ENCODE peak calls at places on chromosome 1, in ten cellular contexts. One of them, this sample, is unnamed.

GRCh38 chr1:15053091-15053657 is 100.4 kb upstream of the TMEM51 start:
- DNase-seq in IMR-90: no peak
- DNase-seq in tibial nerve: no peak
- DNase-seq in endothelial cell of umbilical vein: no peak
- DNase-seq in H54: no peak
- DNase-seq in GM12878: no peak
- DNase-seq in body of pancreas: no peak
- DNase-seq in Peyer's patch: no peak
- DNase-seq in ovary: no peak
- DNase-seq in lower leg skin: no peak
- DNase-seq in this sample: no peak

GRCh38 chr1:25677193-25677773 is 60.7 kb downstream of the MAN1C1 start:
- DNase-seq in IMR-90: no peak
- DNase-seq in tibial nerve: no peak
- DNase-seq in endothelial cell of umbilical vein: no peak
- DNase-seq in H54: no peak
- DNase-seq in GM12878: no peak
- DNase-seq in body of pancreas: no peak
- DNase-seq in Peyer's patch: no peak
- DNase-seq in ovary: no peak
- DNase-seq in lower leg skin: no peak
- DNase-seq in this sample: no peak

GRCh38 chr1:117612517-117613248 is 6.8 kb downstream of the TENT5C start:
- DNase-seq in IMR-90: peak; percentile 88
- DNase-seq in tibial nerve: no peak
- DNase-seq in endothelial cell of umbilical vein: no peak
- DNase-seq in H54: no peak
- DNase-seq in GM12878: no peak
- DNase-seq in body of pancreas: no peak
- DNase-seq in Peyer's patch: no peak
- DNase-seq in ovary: no peak
- DNase-seq in lower leg skin: no peak
- DNase-seq in this sample: no peak

GRCh38 chr1:183030053-183030452 is 6.8 kb downstream of the LAMC1 start:
- DNase-seq in IMR-90: no peak
- DNase-seq in tibial nerve: no peak
- DNase-seq in endothelial cell of umbilical vein: no peak
- DNase-seq in H54: no peak
- DNase-seq in GM12878: no peak
- DNase-seq in body of pancreas: no peak
- DNase-seq in Peyer's patch: no peak
- DNase-seq in ovary: no peak
- DNase-seq in lower leg skin: no peak
- DNase-seq in this sample: no peak

GRCh38 chr1:99648107-99648506 is 2.2 kb downstream of the PALMD start:
- DNase-seq in IMR-90: no peak
- DNase-seq in tibial nerve: no peak
- DNase-seq in endothelial cell of umbilical vein: peak; percentile 95
- DNase-seq in H54: no peak
- DNase-seq in GM12878: no peak
- DNase-seq in body of pancreas: no peak
- DNase-seq in Peyer's patch: no peak
- DNase-seq in ovary: no peak
- DNase-seq in lower leg skin: peak; percentile 53
- DNase-seq in this sample: peak; percentile 76

GRCh38 chr1:118300808-118301207 is 115.8 kb upstream of the SPAG17 start:
- DNase-seq in IMR-90: no peak
- DNase-seq in tibial nerve: no peak
- DNase-seq in endothelial cell of umbilical vein: no peak
- DNase-seq in H54: no peak
- DNase-seq in GM12878: no peak
- DNase-seq in body of pancreas: no peak
- DNase-seq in Peyer's patch: no peak
- DNase-seq in ovary: no peak
- DNase-seq in lower leg skin: no peak
- DNase-seq in this sample: peak; percentile 80

GRCh38 chr1:45442272-45442671 is 48.7 kb downstream of the TESK2 start:
- DNase-seq in IMR-90: peak; percentile 85
- DNase-seq in tibial nerve: no peak
- DNase-seq in endothelial cell of umbilical vein: peak; percentile 65
- DNase-seq in H54: peak; percentile 8
- DNase-seq in GM12878: no peak
- DNase-seq in body of pancreas: no peak
- DNase-seq in Peyer's patch: no peak
- DNase-seq in ovary: no peak
- DNase-seq in lower leg skin: no peak
- DNase-seq in this sample: no peak

GRCh38 chr1:203553501-203553900 is 59.5 kb downstream of the OPTC start:
- DNase-seq in IMR-90: no peak
- DNase-seq in tibial nerve: no peak
- DNase-seq in endothelial cell of umbilical vein: no peak
- DNase-seq in H54: no peak
- DNase-seq in GM12878: no peak
- DNase-seq in body of pancreas: no peak
- DNase-seq in Peyer's patch: no peak
- DNase-seq in ovary: no peak
- DNase-seq in lower leg skin: no peak
- DNase-seq in this sample: no peak

GRCh38 chr1:46719689-46720088 is 775 bp upstream of the EFCAB14 start:
- DNase-seq in IMR-90: no peak
- DNase-seq in tibial nerve: no peak
- DNase-seq in endothelial cell of umbilical vein: peak; percentile 40
- DNase-seq in H54: no peak
- DNase-seq in GM12878: no peak
- DNase-seq in body of pancreas: peak; percentile 24
- DNase-seq in Peyer's patch: peak; percentile 62
- DNase-seq in ovary: no peak
- DNase-seq in lower leg skin: no peak
- DNase-seq in this sample: no peak
- TF ChIP-seq POLR2A in IMR-90: no peak
- TF ChIP-seq POLR2A in tibial nerve: no peak
- TF ChIP-seq POLR2A in endothelial cell of umbilical vein: no peak
- TF ChIP-seq POLR2A in H54: no peak
- TF ChIP-seq POLR2A in GM12878: no peak
- TF ChIP-seq POLR2A in body of pancreas: no peak
- TF ChIP-seq POLR2A in Peyer's patch: no peak
- TF ChIP-seq POLR2A in ovary: no peak
- TF ChIP-seq POLR2A in lower leg skin: no peak
- TF ChIP-seq POLR2A in this sample: no peak

GRCh38 chr1:52659851-52660596 is 27.1 kb downstream of the SHISAL2A start:
- DNase-seq in IMR-90: no peak
- DNase-seq in tibial nerve: no peak
- DNase-seq in endothelial cell of umbilical vein: no peak
- DNase-seq in H54: no peak
- DNase-seq in GM12878: no peak
- DNase-seq in body of pancreas: no peak
- DNase-seq in Peyer's patch: no peak
- DNase-seq in ovary: no peak
- DNase-seq in lower leg skin: no peak
- DNase-seq in this sample: no peak

GRCh38 chr1:52659356-52659755 is 26.4 kb downstream of the SHISAL2A start:
- DNase-seq in IMR-90: no peak
- DNase-seq in tibial nerve: no peak
- DNase-seq in endothelial cell of umbilical vein: no peak
- DNase-seq in H54: no peak
- DNase-seq in GM12878: peak; percentile 38
- DNase-seq in body of pancreas: no peak
- DNase-seq in Peyer's patch: no peak
- DNase-seq in ovary: no peak
- DNase-seq in lower leg skin: no peak
- DNase-seq in this sample: no peak

GRCh38 chr1:52658795-52659194 is 25.8 kb downstream of the SHISAL2A start:
- DNase-seq in IMR-90: no peak
- DNase-seq in tibial nerve: no peak
- DNase-seq in endothelial cell of umbilical vein: no peak
- DNase-seq in H54: no peak
- DNase-seq in GM12878: no peak
- DNase-seq in body of pancreas: no peak
- DNase-seq in Peyer's patch: no peak
- DNase-seq in ovary: no peak
- DNase-seq in lower leg skin: no peak
- DNase-seq in this sample: peak; percentile 88

GRCh38 chr1:52662645-52663313 is 29.8 kb downstream of the SHISAL2A start:
- DNase-seq in IMR-90: peak; percentile 52
- DNase-seq in tibial nerve: no peak
- DNase-seq in endothelial cell of umbilical vein: peak; percentile 27
- DNase-seq in H54: peak; percentile 43
- DNase-seq in GM12878: no peak
- DNase-seq in body of pancreas: no peak
- DNase-seq in Peyer's patch: no peak
- DNase-seq in ovary: no peak
- DNase-seq in lower leg skin: no peak
- DNase-seq in this sample: no peak

DNA sequence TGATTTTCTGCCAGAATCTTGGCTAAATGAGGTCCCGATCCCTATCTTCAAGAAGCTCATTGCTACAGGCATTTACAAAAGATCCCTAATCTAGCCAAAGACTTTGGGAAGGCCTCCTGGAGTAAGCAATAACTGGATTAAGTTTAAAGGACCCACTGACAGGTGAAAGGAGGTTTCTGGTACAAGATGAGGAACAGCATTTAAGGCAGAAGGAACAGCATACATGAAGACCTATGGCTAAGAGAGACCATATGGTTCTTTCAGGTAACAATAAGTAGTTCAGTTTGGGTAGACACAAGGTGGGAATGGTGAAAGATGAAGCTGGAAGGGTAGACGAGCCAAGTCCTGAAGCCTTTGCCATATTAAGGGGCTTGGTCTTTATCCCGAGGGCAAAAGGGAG is 27.8 kb downstream of the SHISAL2A start:
- DNase-seq in IMR-90: no peak
- DNase-seq in tibial nerve: no peak
- DNase-seq in endothelial cell of umbilical vein: no peak
- DNase-seq in H54: no peak
- DNase-seq in GM12878: no peak
- DNase-seq in body of pancreas: no peak
- DNase-seq in Peyer's patch: no peak
- DNase-seq in ovary: no peak
- DNase-seq in lower leg skin: no peak
- DNase-seq in this sample: no peak
- TF ChIP-seq POLR2A in IMR-90: no peak
- TF ChIP-seq POLR2A in tibial nerve: no peak
- TF ChIP-seq POLR2A in endothelial cell of umbilical vein: no peak
- TF ChIP-seq POLR2A in H54: no peak
- TF ChIP-seq POLR2A in GM12878: no peak
- TF ChIP-seq POLR2A in body of pancreas: no peak
- TF ChIP-seq POLR2A in Peyer's patch: no peak
- TF ChIP-seq POLR2A in ovary: no peak
- TF ChIP-seq POLR2A in lower leg skin: no peak
- TF ChIP-seq POLR2A in this sample: no peak

GRCh38 chr1:58546520-58547308 is at the start of gene OMA1:
- DNase-seq in IMR-90: peak; percentile 98
- DNase-seq in tibial nerve: peak; percentile 92
- DNase-seq in endothelial cell of umbilical vein: peak; percentile 99
- DNase-seq in H54: peak; percentile 92
- DNase-seq in GM12878: peak; percentile 83
- DNase-seq in body of pancreas: peak; percentile 98
- DNase-seq in Peyer's patch: peak; percentile 98
- DNase-seq in ovary: peak; percentile 97
- DNase-seq in lower leg skin: peak; percentile 96
- DNase-seq in this sample: peak; percentile 93
- TF ChIP-seq POLR2A in IMR-90: peak; percentile 88
- TF ChIP-seq POLR2A in tibial nerve: peak; percentile 71
- TF ChIP-seq POLR2A in endothelial cell of umbilical vein: peak; percentile 76
- TF ChIP-seq POLR2A in H54: peak; percentile 86
- TF ChIP-seq POLR2A in GM12878: peak; percentile 98
- TF ChIP-seq POLR2A in body of pancreas: peak; percentile 94
- TF ChIP-seq POLR2A in Peyer's patch: peak; percentile 93
- TF ChIP-seq POLR2A in ovary: peak; percentile 89
- TF ChIP-seq POLR2A in lower leg skin: no peak
- TF ChIP-seq POLR2A in this sample: peak; percentile 78

DNA sequence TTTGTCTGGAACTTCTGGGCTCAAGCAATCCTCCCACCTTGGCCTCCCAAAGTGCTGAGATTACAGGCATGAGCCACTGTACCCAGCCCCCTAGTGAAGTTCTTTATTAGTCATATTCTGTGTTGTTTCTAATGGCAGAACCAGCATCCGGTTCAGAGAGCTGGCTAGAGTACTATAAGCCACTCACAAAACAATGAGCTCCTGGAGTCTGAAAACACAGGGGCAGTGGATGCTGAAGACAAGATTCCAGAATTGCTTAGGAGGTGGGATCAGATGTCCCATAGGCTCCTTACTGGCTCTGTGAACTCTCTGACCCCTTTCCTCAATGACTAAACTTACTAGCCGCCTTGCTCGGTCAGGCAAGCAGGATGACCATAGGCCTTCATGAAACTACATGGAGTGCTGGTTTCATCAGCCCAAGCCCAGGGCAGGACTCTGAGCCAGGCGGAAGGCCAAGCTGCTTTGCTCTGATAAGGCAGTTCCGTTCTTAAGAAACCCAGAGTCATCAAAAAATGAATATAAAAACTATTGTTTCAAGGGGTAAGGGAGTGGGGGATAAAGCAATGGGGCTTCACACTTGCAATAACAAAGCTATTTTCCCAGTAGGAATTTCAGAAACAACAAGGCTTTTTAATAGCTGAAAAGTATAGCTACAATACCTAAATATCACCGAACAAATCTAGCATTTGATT is 8.1 kb downstream of the MTHFR start:
- DNase-seq in IMR-90: peak; percentile 51
- DNase-seq in tibial nerve: peak; percentile 53
- DNase-seq in endothelial cell of umbilical vein: peak; percentile 99
- DNase-seq in H54: no peak
- DNase-seq in GM12878: no peak
- DNase-seq in body of pancreas: no peak
- DNase-seq in Peyer's patch: no peak
- DNase-seq in ovary: peak; percentile 85
- DNase-seq in lower leg skin: no peak
- DNase-seq in this sample: no peak
- TF ChIP-seq POLR2A in IMR-90: no peak
- TF ChIP-seq POLR2A in tibial nerve: no peak
- TF ChIP-seq POLR2A in endothelial cell of umbilical vein: no peak
- TF ChIP-seq POLR2A in H54: no peak
- TF ChIP-seq POLR2A in GM12878: no peak
- TF ChIP-seq POLR2A in body of pancreas: no peak
- TF ChIP-seq POLR2A in Peyer's patch: no peak
- TF ChIP-seq POLR2A in ovary: no peak
- TF ChIP-seq POLR2A in lower leg skin: no peak
- TF ChIP-seq POLR2A in this sample: peak; percentile 11

DNA sequence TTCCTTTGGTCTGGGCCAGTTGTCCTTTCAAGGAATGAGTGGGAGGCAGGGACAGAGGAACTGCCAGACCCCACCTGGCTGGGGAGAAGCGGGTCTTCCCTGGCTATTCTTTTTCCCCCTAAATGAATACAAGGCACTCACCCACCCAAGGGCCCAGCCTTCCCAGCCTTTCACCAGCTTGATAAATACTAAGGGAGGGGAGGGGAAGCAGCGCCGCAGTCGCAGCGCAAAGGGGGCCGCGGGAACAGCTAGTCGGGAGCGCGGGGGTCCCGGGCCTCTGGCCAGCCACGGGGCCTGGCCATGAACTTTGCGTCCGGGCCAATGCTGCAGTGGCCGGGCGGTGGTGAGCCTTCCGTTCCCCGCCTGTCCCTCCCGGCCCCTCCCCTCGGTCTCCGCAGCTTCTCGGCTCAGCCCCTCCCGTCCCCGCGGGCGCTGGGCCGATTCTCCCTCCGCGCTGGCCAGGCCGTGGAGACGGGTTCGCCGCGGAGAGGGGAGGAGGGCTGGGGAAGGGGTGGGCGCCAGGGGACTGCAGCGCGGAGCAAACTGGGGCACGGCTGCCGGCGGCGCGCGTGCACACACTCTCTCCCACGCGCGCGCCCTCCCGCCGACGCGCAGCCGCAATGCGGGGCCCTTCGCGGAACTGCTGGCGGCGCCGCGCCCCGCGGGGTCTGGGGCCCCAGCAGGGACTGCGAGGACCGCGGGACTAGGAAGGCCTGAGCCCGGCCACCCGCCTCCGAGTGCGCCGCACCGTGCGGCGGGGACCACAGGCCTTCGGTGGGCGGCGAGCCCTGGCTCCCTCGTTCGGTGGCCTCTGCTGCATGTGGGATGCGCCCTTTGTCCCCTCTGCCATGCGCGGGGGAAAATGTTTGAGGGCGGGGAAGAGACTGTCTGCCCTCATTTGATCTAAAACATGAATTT is 91.0 kb upstream of the VAMP3 start:
- DNase-seq in IMR-90: peak; percentile 13
- DNase-seq in tibial nerve: no peak
- DNase-seq in endothelial cell of umbilical vein: peak; percentile 30
- DNase-seq in H54: peak; percentile 50
- DNase-seq in GM12878: no peak
- DNase-seq in body of pancreas: peak; percentile 29
- DNase-seq in Peyer's patch: peak; percentile 60
- DNase-seq in ovary: peak; percentile 41
- DNase-seq in lower leg skin: no peak
- DNase-seq in this sample: no peak
- TF ChIP-seq POLR2A in IMR-90: no peak
- TF ChIP-seq POLR2A in tibial nerve: peak; percentile 6
- TF ChIP-seq POLR2A in endothelial cell of umbilical vein: peak; percentile 55
- TF ChIP-seq POLR2A in H54: peak; percentile 41
- TF ChIP-seq POLR2A in GM12878: no peak
- TF ChIP-seq POLR2A in body of pancreas: no peak
- TF ChIP-seq POLR2A in Peyer's patch: no peak
- TF ChIP-seq POLR2A in ovary: no peak
- TF ChIP-seq POLR2A in lower leg skin: no peak
- TF ChIP-seq POLR2A in this sample: no peak